ENCODE peak calls at places on chromosomes 11 and 22, in seven cellular contexts. One of them, this sample, is unnamed.

GRCh38 chr22:39239561-39240423 is 5.0 kb downstream of the PDGFB start:
- DNase-seq in suprapubic skin: no peak
- DNase-seq in cardiac fibroblast: no peak
- DNase-seq in HCT116: no peak
- DNase-seq in tibial artery: no peak
- DNase-seq in A549: no peak
- DNase-seq in B cell: no peak
- DNase-seq in this sample: no peak

GRCh38 chr22:32618461-32619140 is 144.0 kb downstream of the FBXO7 start:
- DNase-seq in B cell: no peak
- DNase-seq in suprapubic skin: no peak
- DNase-seq in cardiac fibroblast: no peak
- DNase-seq in A549: no peak
- DNase-seq in tibial artery: peak; percentile 78
- DNase-seq in HCT116: no peak
- DNase-seq in this sample: no peak

GRCh38 chr22:44383652-44384562 is 71.2 kb upstream of the SHISAL1 start:
- DNase-seq in cardiac fibroblast: no peak
- DNase-seq in A549: no peak
- DNase-seq in tibial artery: no peak
- DNase-seq in HCT116: no peak
- DNase-seq in B cell: no peak
- DNase-seq in suprapubic skin: no peak
- DNase-seq in this sample: no peak

GRCh38 chr11:72493426-72494108 is 59.2 kb upstream of the CLPB start:
- DNase-seq in HCT116: no peak
- DNase-seq in A549: no peak
- DNase-seq in tibial artery: no peak
- DNase-seq in B cell: no peak
- DNase-seq in cardiac fibroblast: peak; percentile 12
- DNase-seq in suprapubic skin: no peak
- DNase-seq in this sample: no peak

GRCh38 chr11:117919326-117920275 is 9.6 kb downstream of the TMPRSS13 start:
- DNase-seq in suprapubic skin: peak; percentile 9
- DNase-seq in tibial artery: no peak
- DNase-seq in B cell: peak; percentile 59
- DNase-seq in HCT116: no peak
- DNase-seq in A549: no peak
- DNase-seq in cardiac fibroblast: no peak
- DNase-seq in this sample: peak; percentile 51

GRCh38 chr11:67117667-67118058 is 1.4 kb upstream of the KDM2A start:
- DNase-seq in HCT116: no peak
- DNase-seq in cardiac fibroblast: peak; percentile 24
- DNase-seq in A549: no peak
- DNase-seq in tibial artery: peak; percentile 19
- DNase-seq in B cell: no peak
- DNase-seq in suprapubic skin: no peak
- DNase-seq in this sample: peak; percentile 27

GRCh38 chr22:46770726-46771125 is 8.3 kb downstream of the TBC1D22A start:
- DNase-seq in cardiac fibroblast: no peak
- DNase-seq in A549: no peak
- DNase-seq in tibial artery: peak; percentile 60
- DNase-seq in suprapubic skin: no peak
- DNase-seq in HCT116: no peak
- DNase-seq in B cell: peak; percentile 69
- DNase-seq in this sample: peak; percentile 59

GRCh38 chr11:117034901-117035300 is 63.3 kb downstream of the SIK3 start:
- DNase-seq in A549: no peak
- DNase-seq in tibial artery: no peak
- DNase-seq in cardiac fibroblast: no peak
- DNase-seq in suprapubic skin: no peak
- DNase-seq in HCT116: no peak
- DNase-seq in B cell: no peak
- DNase-seq in this sample: no peak

GRCh38 chr22:22681221-22681739 is 36.9 kb downstream of the GGTLC2 start:
- DNase-seq in suprapubic skin: no peak
- DNase-seq in HCT116: no peak
- DNase-seq in tibial artery: no peak
- DNase-seq in B cell: no peak
- DNase-seq in cardiac fibroblast: peak; percentile 10
- DNase-seq in A549: no peak
- DNase-seq in this sample: no peak

GRCh38 chr11:98185245-98185644 is 835.5 kb upstream of the CNTN5 start:
- DNase-seq in suprapubic skin: no peak
- DNase-seq in B cell: no peak
- DNase-seq in HCT116: no peak
- DNase-seq in A549: no peak
- DNase-seq in cardiac fibroblast: no peak
- DNase-seq in tibial artery: no peak
- DNase-seq in this sample: no peak

GRCh38 chr22:28983190-28983589 is 78.4 kb downstream of the C22orf31 start:
- DNase-seq in HCT116: no peak
- DNase-seq in cardiac fibroblast: no peak
- DNase-seq in suprapubic skin: no peak
- DNase-seq in tibial artery: no peak
- DNase-seq in A549: no peak
- DNase-seq in B cell: no peak
- DNase-seq in this sample: no peak

GRCh38 chr22:35838849-35839646 is 121.4 kb downstream of the APOL5 start:
- DNase-seq in HCT116: peak; percentile 24
- DNase-seq in B cell: no peak
- DNase-seq in cardiac fibroblast: peak; percentile 79
- DNase-seq in tibial artery: peak; percentile 69
- DNase-seq in suprapubic skin: no peak
- DNase-seq in A549: no peak
- DNase-seq in this sample: no peak

GRCh38 chr22:37059876-37060449 is 8.4 kb downstream of the KCTD17 start:
- DNase-seq in cardiac fibroblast: no peak
- DNase-seq in suprapubic skin: no peak
- DNase-seq in tibial artery: no peak
- DNase-seq in A549: no peak
- DNase-seq in HCT116: no peak
- DNase-seq in B cell: no peak
- DNase-seq in this sample: no peak

GRCh38 chr11:2301631-2302272 is at the start of the genes C11orf21 and TSPAN32:
- DNase-seq in tibial artery: no peak
- DNase-seq in cardiac fibroblast: peak; percentile 69
- DNase-seq in HCT116: no peak
- DNase-seq in B cell: peak; percentile 60
- DNase-seq in A549: no peak
- DNase-seq in suprapubic skin: peak; percentile 84
- DNase-seq in this sample: no peak

GRCh38 chr11:75760710-75761493 is 7.7 kb upstream of the DGAT2 start:
- DNase-seq in cardiac fibroblast: peak; percentile 46
- DNase-seq in HCT116: no peak
- DNase-seq in A549: no peak
- DNase-seq in suprapubic skin: no peak
- DNase-seq in B cell: no peak
- DNase-seq in tibial artery: no peak
- DNase-seq in this sample: no peak

GRCh38 chr11:132604446-132604845 is 927.9 kb downstream of the OPCML start:
- DNase-seq in A549: no peak
- DNase-seq in B cell: no peak
- DNase-seq in suprapubic skin: no peak
- DNase-seq in cardiac fibroblast: peak; percentile 38
- DNase-seq in HCT116: no peak
- DNase-seq in tibial artery: no peak
- DNase-seq in this sample: no peak

GRCh38 chr11:128902515-128903066 is 11.4 kb downstream of the KCNJ5 start:
- DNase-seq in A549: no peak
- DNase-seq in cardiac fibroblast: no peak
- DNase-seq in B cell: no peak
- DNase-seq in suprapubic skin: no peak
- DNase-seq in tibial artery: no peak
- DNase-seq in HCT116: no peak
- DNase-seq in this sample: no peak

GRCh38 chr22:48960981-48961655 is 866.6 kb downstream of the BRD1 start:
- DNase-seq in cardiac fibroblast: no peak
- DNase-seq in A549: no peak
- DNase-seq in tibial artery: no peak
- DNase-seq in suprapubic skin: no peak
- DNase-seq in HCT116: no peak
- DNase-seq in B cell: no peak
- DNase-seq in this sample: no peak

GRCh38 chr22:39435616-39436015 is 21.2 kb upstream of the MGAT3 start:
- DNase-seq in tibial artery: no peak
- DNase-seq in HCT116: no peak
- DNase-seq in suprapubic skin: no peak
- DNase-seq in A549: no peak
- DNase-seq in B cell: no peak
- DNase-seq in cardiac fibroblast: no peak
- DNase-seq in this sample: no peak

GRCh38 chr11:62611705-62612365 is 740 bp downstream of the EML3 start:
- DNase-seq in tibial artery: peak; percentile 55
- DNase-seq in B cell: peak; percentile 57
- DNase-seq in A549: peak; percentile 36
- DNase-seq in HCT116: no peak
- DNase-seq in cardiac fibroblast: peak; percentile 90
- DNase-seq in suprapubic skin: no peak
- DNase-seq in this sample: peak; percentile 66
- TF ChIP-seq CTCF in tibial artery: no peak
- TF ChIP-seq CTCF in B cell: no peak
- TF ChIP-seq CTCF in A549: no peak
- TF ChIP-seq CTCF in HCT116: no peak
- TF ChIP-seq CTCF in cardiac fibroblast: no peak
- TF ChIP-seq CTCF in suprapubic skin: no peak
- TF ChIP-seq CTCF in this sample: no peak

DNA sequence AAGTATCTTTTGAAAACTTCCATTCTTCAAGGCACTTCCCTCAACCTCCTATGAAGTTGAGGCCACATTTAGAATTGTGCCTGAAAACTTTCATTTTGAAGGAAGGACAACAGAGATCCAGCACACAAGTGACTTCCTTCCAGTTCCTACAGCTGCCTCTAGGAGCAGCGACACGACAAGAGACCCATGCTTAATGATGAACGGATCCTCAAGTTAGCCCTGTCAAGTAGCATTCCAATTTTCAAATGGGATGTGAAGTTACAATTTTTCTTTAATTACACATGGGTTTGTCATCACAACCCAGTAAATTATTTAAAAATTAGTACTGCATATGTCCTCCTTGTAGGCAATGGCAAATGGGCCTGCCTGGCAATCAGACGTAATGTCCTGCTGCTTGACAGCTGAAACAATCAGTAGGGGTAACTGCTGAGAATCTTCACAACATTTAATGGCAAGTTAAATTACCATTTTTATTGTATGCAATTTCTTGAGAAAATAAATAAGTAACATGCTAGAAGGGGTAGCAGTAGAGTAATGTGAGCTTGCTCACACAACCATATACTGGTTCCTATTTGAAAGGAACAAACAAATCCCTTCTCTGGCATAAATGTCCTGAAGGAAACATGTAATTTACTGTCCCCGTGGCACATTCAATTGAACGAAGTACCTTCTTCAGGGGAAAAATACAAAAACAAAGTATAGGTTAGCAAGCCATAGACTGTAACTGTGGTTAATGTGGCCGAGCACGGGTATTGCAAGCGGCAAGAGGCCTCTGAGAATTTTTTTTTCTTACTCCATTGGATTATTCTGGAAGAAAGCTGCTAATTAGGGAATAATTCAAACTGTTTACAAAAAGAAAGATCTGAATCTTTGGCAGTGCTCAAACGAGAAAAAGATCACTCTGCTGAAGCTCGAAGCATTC is 288.3 kb downstream of the CADM1 start:
- DNase-seq in A549: peak; percentile 1
- DNase-seq in HCT116: no peak
- DNase-seq in B cell: no peak
- DNase-seq in tibial artery: no peak
- DNase-seq in cardiac fibroblast: no peak
- DNase-seq in suprapubic skin: no peak
- DNase-seq in this sample: no peak
- TF ChIP-seq CTCF in A549: no peak
- TF ChIP-seq CTCF in HCT116: peak; percentile 32
- TF ChIP-seq CTCF in B cell: no peak
- TF ChIP-seq CTCF in tibial artery: no peak
- TF ChIP-seq CTCF in cardiac fibroblast: peak; percentile 34
- TF ChIP-seq CTCF in suprapubic skin: no peak
- TF ChIP-seq CTCF in this sample: peak; percentile 17

DNA sequence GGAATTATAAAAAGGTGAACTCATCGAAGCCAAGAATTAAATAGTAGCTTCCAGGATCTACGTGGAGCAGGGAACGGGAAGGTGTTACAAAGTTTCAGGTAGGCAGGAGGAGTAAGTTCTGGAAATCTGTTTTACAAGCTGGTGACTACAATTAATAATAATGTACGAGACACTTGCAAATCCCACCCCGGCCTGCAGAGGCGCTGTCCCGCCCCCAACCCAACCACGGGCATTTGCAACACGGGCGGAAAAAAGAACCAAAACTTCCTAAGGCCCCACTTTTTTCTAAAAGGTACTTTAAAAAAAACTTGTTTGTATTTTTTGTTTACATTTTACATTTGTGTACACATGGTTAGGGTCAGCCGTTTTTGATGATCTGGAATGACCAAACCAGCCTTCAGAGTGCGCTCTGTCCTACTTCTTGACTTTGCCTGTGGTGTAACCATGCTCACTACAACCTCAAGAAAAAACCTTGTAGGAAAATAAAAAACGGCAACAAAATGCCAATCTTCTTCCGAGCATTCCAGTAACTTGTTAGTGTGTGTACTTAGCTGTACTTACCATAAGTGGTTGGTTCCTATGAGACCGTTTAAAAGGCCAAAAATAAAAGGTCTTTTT is 449.6 kb upstream of the B3GAT1 start:
- DNase-seq in cardiac fibroblast: no peak
- DNase-seq in B cell: no peak
- DNase-seq in suprapubic skin: no peak
- DNase-seq in A549: no peak
- DNase-seq in tibial artery: no peak
- DNase-seq in HCT116: no peak
- DNase-seq in this sample: no peak
- TF ChIP-seq CTCF in cardiac fibroblast: no peak
- TF ChIP-seq CTCF in B cell: no peak
- TF ChIP-seq CTCF in suprapubic skin: no peak
- TF ChIP-seq CTCF in A549: no peak
- TF ChIP-seq CTCF in tibial artery: no peak
- TF ChIP-seq CTCF in HCT116: peak; percentile 77
- TF ChIP-seq CTCF in this sample: no peak

GRCh38 chr11:63905179-63905578 is 11.8 kb downstream of the RCOR2 start:
- DNase-seq in HCT116: no peak
- DNase-seq in suprapubic skin: no peak
- DNase-seq in cardiac fibroblast: no peak
- DNase-seq in B cell: no peak
- DNase-seq in A549: no peak
- DNase-seq in tibial artery: peak; percentile 27
- DNase-seq in this sample: no peak

GRCh38 chr11:63904743-63905142 is 12.2 kb downstream of the RCOR2 start:
- DNase-seq in suprapubic skin: no peak
- DNase-seq in A549: no peak
- DNase-seq in cardiac fibroblast: no peak
- DNase-seq in tibial artery: no peak
- DNase-seq in HCT116: no peak
- DNase-seq in B cell: no peak
- DNase-seq in this sample: no peak

GRCh38 chr11:63903884-63904283 is 13.1 kb downstream of the RCOR2 start:
- DNase-seq in suprapubic skin: no peak
- DNase-seq in tibial artery: no peak
- DNase-seq in cardiac fibroblast: no peak
- DNase-seq in HCT116: no peak
- DNase-seq in A549: no peak
- DNase-seq in B cell: no peak
- DNase-seq in this sample: no peak

GRCh38 chr11:63897459-63898156 is 19.4 kb downstream of the RCOR2 start:
- DNase-seq in A549: no peak
- DNase-seq in cardiac fibroblast: no peak
- DNase-seq in B cell: no peak
- DNase-seq in HCT116: no peak
- DNase-seq in tibial artery: no peak
- DNase-seq in suprapubic skin: no peak
- DNase-seq in this sample: no peak

GRCh38 chr11:63901660-63902059 is 15.3 kb downstream of the RCOR2 start:
- DNase-seq in cardiac fibroblast: peak; percentile 41
- DNase-seq in B cell: no peak
- DNase-seq in HCT116: no peak
- DNase-seq in tibial artery: no peak
- DNase-seq in A549: no peak
- DNase-seq in suprapubic skin: no peak
- DNase-seq in this sample: no peak
- TF ChIP-seq CTCF in cardiac fibroblast: peak; percentile 36
- TF ChIP-seq CTCF in B cell: no peak
- TF ChIP-seq CTCF in HCT116: peak; percentile 47
- TF ChIP-seq CTCF in tibial artery: no peak
- TF ChIP-seq CTCF in A549: peak; percentile 22
- TF ChIP-seq CTCF in suprapubic skin: no peak
- TF ChIP-seq CTCF in this sample: no peak